ENCODE peak calls at places on chromosomes 2 and 18, in nine cellular contexts. J is brain microvascular endothelial cell, X is psoas muscle, I is sigmoid colon, S is stomach, V is body of pancreas, B is Peyer's patch, G is HCT116, T is HepG2. H is an unnamed sample.

GRCh38 chr2:44107086-44107740 is 61.5 kb upstream of the PPM1B start:
- DNase-seq in J (no peak), X (no peak), I (no peak), S (no peak), V (no peak), B (no peak), G (no peak), T (no peak), H (no peak)

GRCh38 chr2:156537147-156537546 is 101.0 kb downstream of the GPD2 start:
- DNase-seq in J (peak), X (no peak), I (no peak), S (no peak), V (no peak), B (no peak), G (no peak), T (no peak), H (no peak)

GRCh38 chr2:101089419-101089818 is 61.8 kb downstream of the TBC1D8 start:
- DNase-seq in J (no peak), X (no peak), I (no peak), S (no peak), V (no peak), B (no peak), G (no peak), T (no peak), H (no peak)

GRCh38 chr2:97355176-97355575 is 234.5 kb downstream of the ANKRD36B start:
- DNase-seq in J (no peak), X (no peak), I (no peak), S (no peak), V (no peak), B (no peak), G (no peak), T (no peak), H (no peak)

GRCh38 chr2:144524190-144524957 is 4.5 kb upstream of the ZEB2 start:
- DNase-seq in J (no peak), X (peak), I (peak), S (no peak), V (peak), B (peak), G (no peak), T (no peak), H (peak)

GRCh38 chr18:61833387-61833786 is 59.4 kb downstream of the RNF152 start:
- DNase-seq in J (peak), X (no peak), I (no peak), S (no peak), V (no peak), B (no peak), G (no peak), T (no peak), H (no peak)

GRCh38 chr2:187577310-187577709 is 23.1 kb upstream of the TFPI start:
- DNase-seq in J (no peak), X (no peak), I (no peak), S (no peak), V (no peak), B (no peak), G (peak), T (peak), H (no peak)

GRCh38 chr2:178542569-178542968 is 62.3 kb downstream of the PLEKHA3 start:
- DNase-seq in J (no peak), X (no peak), I (no peak), S (no peak), V (no peak), B (no peak), G (no peak), T (no peak), H (no peak)

GRCh38 chr18:21439453-21439852 is 161.1 kb downstream of the ESCO1 start:
- DNase-seq in J (peak), X (no peak), I (no peak), S (no peak), V (no peak), B (no peak), G (no peak), T (peak), H (no peak)

GRCh38 chr2:45649855-45650806 is 1.3 kb upstream of the PRKCE start:
- DNase-seq in J (peak), X (peak), I (peak), S (peak), V (peak), B (peak), G (no peak), T (peak), H (peak)

GRCh38 chr18:54946149-54946581 is 13.1 kb downstream of the CCDC68 start:
- DNase-seq in J (peak), X (no peak), I (no peak), S (peak), V (peak), B (peak), G (peak), T (peak), H (no peak)

GRCh38 chr2:240506406-240507059 is 51.3 kb downstream of the ANKMY1 start:
- DNase-seq in J (no peak), X (no peak), I (no peak), S (peak), V (no peak), B (no peak), G (no peak), T (no peak), H (peak)

GRCh38 chr2:148653437-148653836 is 8.9 kb downstream of the EPC2 start:
- DNase-seq in J (no peak), X (no peak), I (no peak), S (no peak), V (no peak), B (no peak), G (no peak), T (no peak), H (no peak)

DNA sequence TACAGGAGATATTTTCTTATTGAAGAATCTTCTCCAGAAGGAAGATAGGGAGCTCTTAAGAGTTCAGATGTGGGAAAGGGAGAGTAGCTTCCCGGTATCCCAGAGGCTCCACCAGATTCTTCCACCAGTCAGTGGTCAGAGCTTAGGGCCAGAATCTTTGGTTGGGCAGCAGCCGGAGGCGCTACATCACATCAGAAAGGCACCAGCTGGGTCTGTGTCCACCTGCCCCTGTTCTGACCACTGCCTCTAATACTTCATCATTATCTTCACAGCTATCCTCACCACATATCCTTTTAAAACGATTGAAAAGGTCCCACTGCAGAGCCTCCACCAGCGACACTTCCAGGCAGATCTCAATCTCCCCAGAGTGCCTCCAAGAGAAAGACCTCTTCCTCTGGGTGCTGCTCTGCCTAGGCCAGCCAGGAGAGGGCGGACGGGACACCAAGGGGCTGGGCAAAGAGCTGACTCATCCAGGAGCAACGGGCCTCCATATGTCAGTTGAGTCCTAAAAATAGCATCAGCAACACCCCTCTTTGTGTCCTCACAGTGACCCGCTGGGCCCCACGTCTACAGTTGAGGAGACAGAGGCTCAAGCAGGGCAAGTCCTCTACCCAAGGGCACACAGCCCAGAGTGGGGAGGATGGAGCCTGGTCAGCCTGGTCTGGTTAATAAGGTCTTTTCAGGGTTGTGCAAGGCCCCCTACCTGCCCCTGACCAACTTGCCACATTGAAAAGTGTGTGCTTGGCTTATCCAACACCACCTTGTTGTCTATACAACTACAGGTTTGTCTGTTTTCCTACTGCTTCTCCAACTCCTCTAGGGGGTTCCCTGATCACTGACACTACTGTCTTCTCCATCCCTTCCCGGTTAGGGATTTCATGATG is 81.2 kb downstream of the ADD2 start:
- DNase-seq in J (peak), X (no peak), I (peak), S (no peak), V (no peak), B (no peak), G (peak), T (peak), H (peak)
- TF ChIP-seq CTCF in J (peak), X (no peak), I (no peak), S (no peak), V (no peak), B (no peak), G (peak), T (peak), H (no peak)

GRCh38 chr2:169694894-169695260 is 608 bp downstream of the PHOSPHO2 start:
- DNase-seq in J (no peak), X (no peak), I (no peak), S (no peak), V (no peak), B (no peak), G (no peak), T (no peak), H (no peak)

GRCh38 chr2:169696381-169696780 is 2.1 kb downstream of the PHOSPHO2 start:
- DNase-seq in J (no peak), X (no peak), I (no peak), S (no peak), V (no peak), B (no peak), G (no peak), T (no peak), H (no peak)

GRCh38 chr2:169690958-169691357 is 3.2 kb downstream of the CFAP210 start:
- DNase-seq in J (no peak), X (no peak), I (no peak), S (no peak), V (no peak), B (no peak), G (no peak), T (no peak), H (no peak)

GRCh38 chr2:169694113-169694893 is at the start of the genes CFAP210 and PHOSPHO2:
- DNase-seq in J (peak), X (peak), I (peak), S (peak), V (peak), B (peak), G (peak), T (peak), H (peak)

GRCh38 chr2:169693344-169693743 is 861 bp downstream of the CFAP210 start:
- DNase-seq in J (no peak), X (no peak), I (no peak), S (no peak), V (no peak), B (no peak), G (peak), T (peak), H (no peak)
- H3K4me3 ChIP-seq in J (no peak), X (no peak), I (no peak), S (peak), V (no peak), B (no peak), G (peak), T (peak), H (peak)

GRCh38 chr2:204069804-204070203 is 133.2 kb downstream of the ICOS start:
- DNase-seq in J (no peak), X (no peak), I (no peak), S (no peak), V (no peak), B (no peak), G (no peak), T (no peak), H (no peak)

GRCh38 chr2:204074434-204074833 is 137.9 kb downstream of the ICOS start:
- DNase-seq in J (no peak), X (no peak), I (no peak), S (no peak), V (peak), B (no peak), G (no peak), T (no peak), H (no peak)

GRCh38 chr2:204078003-204078698 is 141.6 kb downstream of the ICOS start:
- DNase-seq in J (no peak), X (no peak), I (no peak), S (no peak), V (no peak), B (no peak), G (no peak), T (no peak), H (no peak)

DNA sequence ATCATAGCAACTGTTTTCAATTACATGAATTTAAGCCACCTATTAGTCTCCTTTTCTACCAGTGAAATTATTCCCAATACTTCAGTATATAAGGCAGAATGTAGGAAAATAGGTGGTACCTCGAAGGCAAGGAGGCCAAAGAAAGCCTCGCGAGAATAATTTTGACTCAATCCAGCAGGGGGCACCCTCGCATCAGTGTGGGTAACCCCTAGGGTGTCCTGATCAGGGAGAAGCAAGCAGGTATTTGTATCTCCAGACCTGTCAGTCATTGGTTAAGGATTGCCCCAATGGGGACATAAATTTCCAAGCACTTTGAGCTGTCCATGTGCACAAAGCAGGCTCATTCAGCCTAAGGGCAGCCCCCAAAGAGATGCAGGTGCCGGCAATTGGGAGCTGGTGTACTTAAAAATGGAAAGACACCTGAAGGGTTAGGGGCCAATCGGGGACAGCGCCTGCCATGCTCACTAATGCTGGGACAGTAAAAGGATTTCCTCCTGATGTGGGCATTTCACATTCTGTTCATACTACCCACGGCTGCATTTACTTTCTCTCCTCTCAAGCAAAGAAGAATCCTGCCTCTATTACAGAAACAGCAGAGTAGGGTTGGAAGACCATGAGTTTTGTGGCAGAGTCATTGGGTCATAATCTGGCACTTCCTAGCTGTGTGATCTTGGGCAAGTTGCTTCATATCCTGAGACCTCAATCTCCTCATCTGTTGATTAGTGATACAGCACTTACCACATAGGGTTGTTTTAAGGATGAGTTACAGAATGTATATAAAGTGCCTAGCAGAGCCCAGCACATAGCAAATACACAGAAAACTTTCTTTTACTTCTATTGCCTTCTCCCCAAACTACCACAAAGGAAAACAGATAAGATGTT is 136.1 kb downstream of the ICOS start:
- DNase-seq in J (peak), X (no peak), I (no peak), S (no peak), V (no peak), B (peak), G (peak), T (peak), H (no peak)
- TF ChIP-seq CTCF in J (peak), X (peak), I (peak), S (no peak), V (no peak), B (peak), G (peak), T (peak), H (no peak)

GRCh38 chr18:78681934-78682333 is 297.7 kb upstream of the SALL3 start:
- DNase-seq in J (no peak), X (no peak), I (peak), S (peak), V (no peak), B (no peak), G (no peak), T (no peak), H (no peak)
- H3K4me3 ChIP-seq in J (no peak), X (no peak), I (no peak), S (no peak), V (no peak), B (no peak), G (no peak), T (no peak), H (no peak)

GRCh38 chr2:199810422-199811250 is 40.4 kb downstream of the FTCDNL1 start:
- DNase-seq in J (no peak), X (no peak), I (no peak), S (no peak), V (no peak), B (no peak), G (no peak), T (no peak), H (no peak)

GRCh38 chr2:199798881-199799580 is 52.0 kb downstream of the FTCDNL1 start:
- DNase-seq in J (no peak), X (peak), I (peak), S (no peak), V (peak), B (no peak), G (no peak), T (no peak), H (no peak)

GRCh38 chr2:199806179-199806578 is 44.8 kb downstream of the FTCDNL1 start:
- DNase-seq in J (peak), X (no peak), I (no peak), S (no peak), V (no peak), B (no peak), G (no peak), T (no peak), H (no peak)

GRCh38 chr2:199807966-199808365 is 43.0 kb downstream of the FTCDNL1 start:
- DNase-seq in J (no peak), X (no peak), I (no peak), S (no peak), V (no peak), B (no peak), G (no peak), T (no peak), H (no peak)

DNA sequence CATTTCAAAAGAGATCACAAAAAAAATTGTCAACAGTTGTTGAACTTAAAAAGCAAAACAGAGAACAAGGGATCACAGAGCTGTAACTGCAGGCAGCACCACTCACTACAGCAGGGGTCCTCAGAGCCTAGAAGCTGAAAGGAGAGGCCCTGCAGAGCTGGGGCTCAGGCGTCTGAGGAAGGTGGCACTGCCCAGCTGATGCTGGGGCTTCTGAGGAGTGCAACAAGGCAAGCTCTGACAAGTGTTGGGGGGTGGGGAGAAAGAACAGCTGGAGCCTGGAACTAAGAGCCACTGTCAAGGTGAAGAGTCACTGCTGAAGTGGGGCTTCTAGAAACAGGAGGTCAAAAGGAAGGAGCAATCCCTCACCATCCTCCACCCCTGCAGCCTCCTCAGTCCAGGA is 46.2 kb downstream of the FTCDNL1 start:
- DNase-seq in J (no peak), X (no peak), I (no peak), S (no peak), V (no peak), B (no peak), G (no peak), T (no peak), H (no peak)
- TF ChIP-seq CTCF in J (no peak), X (no peak), I (no peak), S (no peak), V (no peak), B (no peak), G (no peak), T (no peak), H (no peak)

GRCh38 chr18:63820694-63821093 is 45.5 kb downstream of the SERPINB7 start:
- DNase-seq in J (no peak), X (no peak), I (no peak), S (no peak), V (no peak), B (no peak), G (no peak), T (no peak), H (no peak)
- H3K4me3 ChIP-seq in J (no peak), X (no peak), I (no peak), S (no peak), V (no peak), B (no peak), G (no peak), T (no peak), H (no peak)

GRCh38 chr18:8982416-8983183 is 119.9 kb upstream of the NDUFV2 start:
- DNase-seq in J (peak), X (no peak), I (no peak), S (peak), V (peak), B (no peak), G (peak), T (peak), H (no peak)
- TF ChIP-seq CTCF in J (peak), X (peak), I (no peak), S (peak), V (no peak), B (peak), G (peak), T (peak), H (no peak)

GRCh38 chr18:33579868-33580205 is 1.8 kb downstream of the ASXL3 start:
- DNase-seq in J (no peak), X (no peak), I (no peak), S (no peak), V (no peak), B (no peak), G (no peak), T (no peak), H (no peak)
- H3K4me3 ChIP-seq in J (no peak), X (no peak), I (peak), S (peak), V (no peak), B (no peak), G (no peak), T (no peak), H (peak)

DNA sequence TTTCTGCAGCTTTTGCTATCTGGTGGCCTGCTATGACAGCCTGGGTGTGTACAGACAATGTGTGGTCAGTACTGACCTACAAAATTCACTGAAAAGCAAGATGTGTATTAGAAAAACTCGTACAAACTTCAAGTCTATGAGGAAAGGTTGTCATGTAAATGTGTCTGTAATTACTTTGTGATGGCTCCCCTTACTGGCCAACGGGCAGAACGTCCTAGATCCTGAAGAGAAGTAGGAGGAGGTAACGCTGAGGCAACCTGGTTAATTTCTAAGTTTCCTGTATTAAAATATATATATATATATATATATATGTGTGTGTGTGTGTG is 95.5 kb downstream of the GALNT3 start:
- DNase-seq in J (peak), X (no peak), I (no peak), S (peak), V (peak), B (no peak), G (peak), T (peak), H (no peak)
- TF ChIP-seq CTCF in J (peak), X (peak), I (peak), S (peak), V (peak), B (peak), G (peak), T (peak), H (no peak)

H was measured in coronary artery.